ENCODE peak calls at places on chromosomes 4 and X, in five cellular contexts. G is neural crest cell, B is MM.1S, D is endodermal cell, H is ascending aorta. J is an unnamed sample.

GRCh38 chrX:72536542-72536941 is 36.1 kb downstream of the HDAC8 start:
- DNase-seq in G (no peak), B (no peak), D (no peak), H (no peak), J (no peak)

GRCh38 chr4:18366762-18367358 is 345.3 kb upstream of the LCORL start:
- DNase-seq in G (no peak), B (peak), D (peak), H (no peak), J (peak)

GRCh38 chr4:144421839-144422565 is 224.0 kb upstream of the HHIP start:
- DNase-seq in G (no peak), B (no peak), D (no peak), H (no peak), J (no peak)

GRCh38 chr4:44016582-44017421 is 431.8 kb downstream of the KCTD8 start:
- DNase-seq in G (no peak), B (peak), D (no peak), H (no peak), J (peak)

GRCh38 chr4:23135792-23136645 is 443.3 kb downstream of the GBA3 start:
- DNase-seq in G (peak), B (peak), D (no peak), H (no peak), J (peak)

GRCh38 chrX:13029341-13029740 is 15.1 kb downstream of the FAM9C start:
- DNase-seq in G (no peak), B (no peak), D (peak), H (no peak), J (peak)

GRCh38 chrX:44669626-44670025 is 127.0 kb upstream of the FUNDC1 start:
- DNase-seq in G (no peak), B (no peak), D (no peak), H (no peak), J (no peak)

GRCh38 chr4:3672465-3672831 is 93.7 kb upstream of the ADRA2C start:
- DNase-seq in G (no peak), B (no peak), D (no peak), H (no peak), J (no peak)

GRCh38 chr4:26081795-26082498 is 167.9 kb downstream of the SMIM20 start:
- DNase-seq in G (no peak), B (peak), D (no peak), H (no peak), J (peak)

GRCh38 chr4:1578968-1579833 is 104.9 kb downstream of the FAM53A start:
- DNase-seq in G (peak), B (no peak), D (peak), H (peak), J (peak)

GRCh38 chrX:38220024-38220935 is at the start of gene SRPX:
- DNase-seq in G (peak), B (peak), D (peak), H (no peak), J (peak)

GRCh38 chrX:124211312-124211942 is 121.0 kb upstream of the TEX13D start:
- DNase-seq in G (no peak), B (peak), D (peak), H (no peak), J (peak)
- TF ChIP-seq CTCF in G (peak), B (peak), D (peak), H (peak), J (peak)

DNA sequence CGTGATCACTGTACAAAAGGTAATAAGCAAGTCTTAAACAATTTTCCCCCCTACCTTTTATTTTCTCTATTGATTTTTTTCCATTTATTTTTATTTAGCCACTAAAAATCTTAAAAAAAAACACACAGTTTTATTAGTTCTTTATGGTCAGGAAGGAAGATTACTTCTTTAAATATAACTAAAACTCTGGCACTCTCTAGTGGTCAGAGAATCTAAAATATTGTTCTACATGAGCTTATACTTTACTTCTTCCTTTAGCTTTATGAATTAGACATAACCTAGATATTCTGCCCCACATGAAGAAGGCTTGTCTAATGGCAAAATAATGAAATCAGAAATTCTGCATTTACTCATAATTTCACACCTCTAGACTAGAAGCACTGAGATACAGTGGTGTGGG is 135.2 kb downstream of the PDE5A start:
- DNase-seq in G (no peak), B (no peak), D (no peak), H (no peak), J (peak)
- TF ChIP-seq CTCF in G (peak), B (no peak), D (peak), H (peak), J (peak)

DNA sequence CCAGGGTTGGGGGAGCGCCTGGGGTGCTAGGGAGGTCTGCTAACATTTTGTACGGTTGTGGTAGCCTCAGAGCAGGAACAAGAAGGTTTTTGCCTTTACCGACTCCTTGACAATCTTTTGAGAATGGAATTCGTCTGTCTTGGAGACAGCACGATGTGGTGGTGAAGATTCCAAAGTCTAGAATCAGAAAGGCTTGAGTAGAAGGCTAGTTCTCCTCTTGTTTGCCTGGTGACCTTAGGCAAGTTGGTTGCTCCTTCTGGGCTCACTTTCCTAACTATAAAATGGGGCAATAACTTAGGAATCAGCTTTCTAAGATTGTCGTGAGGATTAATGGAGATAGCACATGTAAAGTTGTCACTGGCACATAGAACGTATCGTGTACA is 741 bp downstream of the FAM47E start:
- DNase-seq in G (no peak), B (no peak), D (no peak), H (no peak), J (no peak)
- TF ChIP-seq CTCF in G (no peak), B (no peak), D (no peak), H (no peak), J (no peak)

DNA sequence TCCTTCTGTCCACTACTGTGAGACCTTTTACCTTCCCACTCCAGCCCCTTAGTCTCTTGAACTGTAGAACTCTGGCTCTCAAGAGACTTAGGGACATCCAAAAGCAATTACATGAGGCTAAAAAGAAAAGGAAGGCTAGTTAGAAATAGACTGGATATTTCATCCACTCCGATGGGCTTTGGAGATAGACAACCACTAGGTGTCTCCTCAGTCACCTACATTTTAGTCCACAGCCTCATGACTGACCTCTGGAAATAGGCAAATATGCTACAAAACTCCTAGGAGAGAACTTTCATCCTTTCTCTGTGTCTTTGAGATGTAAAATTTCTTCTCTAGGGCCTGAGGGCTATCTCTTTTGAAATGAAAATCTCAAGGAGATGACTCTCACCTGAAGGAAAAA is 45.1 kb upstream of the LAMP2 start:
- DNase-seq in G (no peak), B (peak), D (peak), H (no peak), J (peak)
- TF ChIP-seq CTCF in G (peak), B (peak), D (peak), H (no peak), J (peak)